ENCODE peak calls at places on chromosomes 5 and 9, in six cellular contexts. L is RWPE1; Y is EH; H is endothelial cell; K is NCI-H2029 treated with DMSO at 0.1 percent for 48 hours; B is activated T-helper 1 cell treated with anti-CD3 and anti-CD28 coated beads, Interleukin-2, amount 50 U/mL, for 16 hours. G is an unnamed sample.

GRCh38 chr9:70030156-70030555 is 13.5 kb upstream of the MAMDC2 start:
- DNase-seq in B (no peak), L (no peak), H (no peak), K (no peak), Y (no peak), G (no peak)

GRCh38 chr9:93064392-93065124 is 6.1 kb downstream of the SUSD3 start:
- DNase-seq in H (no peak), B (peak), K (peak), L (no peak), Y (no peak), G (peak)

GRCh38 chr9:112119225-112120045 is 55.7 kb downstream of the SUSD1 start:
- DNase-seq in L (peak), B (no peak), H (no peak), Y (no peak), K (no peak), G (no peak)

GRCh38 chr5:156824800-156825199 is 25.3 kb upstream of the PPP1R2B start:
- DNase-seq in B (no peak), K (peak), Y (peak), H (peak), L (peak), G (no peak)

GRCh38 chr9:105413486-105414068 is 34.3 kb upstream of the FSD1L start:
- DNase-seq in B (no peak), H (no peak), Y (peak), L (peak), K (no peak), G (no peak)

GRCh38 chr9:22043928-22044327 is 34.8 kb upstream of the CDKN2B start:
- DNase-seq in Y (no peak), H (no peak), K (no peak), B (no peak), L (no peak), G (no peak)

GRCh38 chr9:71928376-71928775 is 16.9 kb downstream of the C9orf85 start:
- DNase-seq in B (no peak), Y (peak), K (no peak), H (no peak), L (no peak), G (no peak)

GRCh38 chr5:84292788-84293653 is 91.7 kb downstream of the EDIL3 start:
- DNase-seq in Y (no peak), K (no peak), B (no peak), L (no peak), H (no peak), G (no peak)

GRCh38 chr9:120532475-120532874 is 47.5 kb downstream of the CDK5RAP2 start:
- DNase-seq in Y (peak), H (no peak), L (peak), B (no peak), K (no peak), G (no peak)